ENCODE peak calls at places on chromosomes 11 and 22, in eight cellular contexts. W is fibroblast of lung, S is PC-3, Y is mammary epithelial cell, R is neural progenitor cell, D is astrocyte, U is GM23248, L is endothelial cell of umbilical vein. X is an unnamed sample.
A peak's percentile ranks its signal among the peaks of the same experiment; 100 is the strongest.

GRCh38 chr11:68989936-68990606 is 9.3 kb upstream of the MRGPRD start:
- DNase-seq in W (no peak), S (no peak), Y (no peak), R (no peak), D (no peak), U (no peak), L (no peak), X (no peak)

GRCh38 chr11:46296520-46297448 is 19.3 kb downstream of the CREB3L1 start:
- DNase-seq in W (peak; percentile 96), S (peak; percentile 19), Y (no peak), R (peak; percentile 92), D (peak; percentile 97), U (peak; percentile 83), L (peak; percentile 89), X (no peak)

GRCh38 chr11:66683877-66684276 is 6.2 kb upstream of the RBM4B start:
- DNase-seq in W (no peak), S (no peak), Y (no peak), R (no peak), D (no peak), U (no peak), L (no peak), X (no peak)

GRCh38 chr11:19739872-19740271 is 27.2 kb downstream of the NAV2 start:
- DNase-seq in W (peak; percentile 39), S (no peak), Y (no peak), R (peak; percentile 66), D (no peak), U (peak; percentile 65), L (peak; percentile 35), X (no peak)

GRCh38 chr11:83054001-83054400 is 17.7 kb downstream of the RAB30 start:
- DNase-seq in W (no peak), S (no peak), Y (no peak), R (no peak), D (no peak), U (no peak), L (no peak), X (no peak)

GRCh38 chr22:21690401-21690801 is 24.6 kb downstream of the PPIL2 start:
- DNase-seq in W (no peak), S (no peak), Y (no peak), R (no peak), D (no peak), U (no peak), L (no peak), X (peak; percentile 69)

GRCh38 chr11:44421090-44421675 is 111.2 kb upstream of the ALX4 start:
- DNase-seq in W (no peak), S (no peak), Y (no peak), R (peak; percentile 67), D (no peak), U (no peak), L (no peak), X (no peak)

GRCh38 chr11:133549796-133550195 is 17.5 kb upstream of the OPCML start:
- DNase-seq in W (no peak), S (no peak), Y (no peak), R (no peak), D (no peak), U (no peak), L (no peak), X (no peak)

GRCh38 chr11:131658414-131658813 is 288.0 kb downstream of the NTM start:
- DNase-seq in W (no peak), S (no peak), Y (no peak), R (no peak), D (peak; percentile 39), U (no peak), L (no peak), X (no peak)

GRCh38 chr11:94519478-94520084 is 7.3 kb downstream of the C11orf97 start:
- DNase-seq in W (peak; percentile 60), S (peak; percentile 76), Y (no peak), R (peak; percentile 40), D (no peak), U (peak; percentile 69), L (peak; percentile 38), X (peak; percentile 54)

GRCh38 chr22:38505595-38506117 is 455 bp downstream of the DDX17 start:
- DNase-seq in W (peak; percentile 74), S (peak; percentile 40), Y (peak; percentile 63), R (peak; percentile 83), D (peak; percentile 39), U (peak; percentile 88), L (peak; percentile 70), X (peak; percentile 53)

GRCh38 chr11:69102732-69103615 is 52.8 kb upstream of the SMIM38 start:
- DNase-seq in W (no peak), S (peak; percentile 34), Y (no peak), R (peak; percentile 64), D (no peak), U (peak; percentile 22), L (no peak), X (no peak)

GRCh38 chr11:6655790-6656580 is at the start of gene DCHS1:
- DNase-seq in W (no peak), S (no peak), Y (no peak), R (peak; percentile 75), D (no peak), U (peak; percentile 39), L (no peak), X (no peak)

GRCh38 chr11:65112226-65112550 is 516 bp downstream of the TM7SF2 start:
- DNase-seq in W (no peak), S (no peak), Y (no peak), R (peak; percentile 65), D (no peak), U (no peak), L (no peak), X (no peak)

GRCh38 chr11:110200241-110200640 is 96.2 kb downstream of the RDX start:
- DNase-seq in W (peak; percentile 51), S (peak; percentile 90), Y (peak; percentile 73), R (no peak), D (peak; percentile 81), U (peak; percentile 54), L (peak; percentile 34), X (no peak)

GRCh38 chr11:35600439-35600838 is 17.8 kb upstream of the FJX1 start:
- DNase-seq in W (no peak), S (no peak), Y (no peak), R (no peak), D (no peak), U (peak; percentile 59), L (no peak), X (no peak)

GRCh38 chr11:44453871-44454270 is 111.6 kb upstream of the CD82 start:
- DNase-seq in W (no peak), S (no peak), Y (no peak), R (no peak), D (no peak), U (no peak), L (no peak), X (no peak)

GRCh38 chr22:47570300-47570685 is 807.8 kb downstream of the TBC1D22A start:
- DNase-seq in W (no peak), S (no peak), Y (no peak), R (no peak), D (no peak), U (no peak), L (no peak), X (no peak)

GRCh38 chr22:30714062-30714461 is 19.4 kb downstream of the OSBP2 start:
- DNase-seq in W (no peak), S (no peak), Y (no peak), R (no peak), D (no peak), U (no peak), L (no peak), X (no peak)

GRCh38 chr11:96760815-96761214 is 371.0 kb downstream of the JRKL start:
- DNase-seq in W (no peak), S (no peak), Y (no peak), R (no peak), D (no peak), U (no peak), L (no peak), X (no peak)

GRCh38 chr11:116925050-116925449 is 87.6 kb upstream of the APOA1 start:
- DNase-seq in W (no peak), S (no peak), Y (no peak), R (peak; percentile 55), D (no peak), U (no peak), L (no peak), X (peak; percentile 83)

GRCh38 chr11:120563698-120564572 is 52.4 kb downstream of the GRIK4 start:
- DNase-seq in W (peak; percentile 28), S (no peak), Y (no peak), R (peak; percentile 88), D (no peak), U (no peak), L (peak; percentile 20), X (no peak)

GRCh38 chr11:120565436-120566155 is 54.0 kb downstream of the GRIK4 start:
- DNase-seq in W (no peak), S (no peak), Y (peak; percentile 36), R (no peak), D (peak; percentile 52), U (peak; percentile 55), L (no peak), X (no peak)

GRCh38 chr11:120566176-120566575 is 54.6 kb downstream of the GRIK4 start:
- DNase-seq in W (no peak), S (peak; percentile 59), Y (peak; percentile 48), R (no peak), D (peak; percentile 64), U (peak; percentile 26), L (peak; percentile 77), X (no peak)

GRCh38 chr11:120562806-120563425 is 51.4 kb downstream of the GRIK4 start:
- DNase-seq in W (no peak), S (no peak), Y (no peak), R (no peak), D (no peak), U (peak; percentile 42), L (no peak), X (no peak)

GRCh38 chr11:120564573-120565301 is 53.2 kb downstream of the GRIK4 start:
- DNase-seq in W (peak; percentile 31), S (no peak), Y (no peak), R (peak; percentile 74), D (peak; percentile 68), U (peak; percentile 90), L (peak; percentile 45), X (no peak)
- TF ChIP-seq EZH2 in W (no peak), S (peak; percentile 45), Y (no peak), R (peak; percentile 91), D (peak; percentile 58), U (no peak), L (no peak), X (no peak)

GRCh38 chr11:86688398-86689179 is 16.2 kb upstream of the ME3 start:
- DNase-seq in W (peak; percentile 72), S (no peak), Y (no peak), R (no peak), D (peak; percentile 78), U (peak; percentile 91), L (no peak), X (no peak)
- H3K9ac ChIP-seq in W (no peak overlapping the region), S (no peak overlapping the region), Y (no peak overlapping the region), R (no peak overlapping the region), D (peak overlapping the region; percentile 28), U (peak overlapping the region; percentile 45), L (no peak overlapping the region), X (no peak overlapping the region)

GRCh38 chr11:130585545-130585944 is 137.1 kb downstream of the ADAMTS15 start:
- DNase-seq in W (peak; percentile 26), S (peak; percentile 75), Y (peak; percentile 68), R (no peak), D (peak; percentile 90), U (peak; percentile 81), L (no peak), X (no peak)
- TF ChIP-seq EZH2 in W (no peak), S (no peak), Y (no peak), R (no peak), D (no peak), U (no peak), L (no peak), X (no peak)

DNA sequence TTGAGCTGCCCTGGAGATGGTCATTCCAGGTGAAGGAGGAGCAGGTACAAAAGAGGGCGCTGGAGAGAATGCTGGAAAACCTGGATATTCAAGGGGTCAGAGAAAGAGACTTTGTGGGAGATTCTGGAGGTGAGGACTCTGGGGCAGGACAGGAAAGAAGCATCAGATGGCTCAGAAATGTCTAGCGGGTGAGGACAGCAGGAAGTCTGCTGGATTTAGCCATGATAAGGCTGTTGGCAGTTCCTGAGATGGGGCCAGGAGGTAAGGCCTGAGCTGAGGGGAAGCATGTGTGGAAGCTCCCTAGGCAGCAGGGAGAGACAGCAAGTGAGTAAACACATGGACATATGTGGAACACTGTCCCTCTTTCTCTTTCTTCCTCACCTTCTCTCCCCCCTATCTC is 1.5 kb downstream of the UPB1 start:
- DNase-seq in W (no peak), S (no peak), Y (no peak), R (no peak), D (no peak), U (no peak), L (no peak), X (no peak)
- H3K9ac ChIP-seq in W (no peak overlapping the region), S (no peak overlapping the region), Y (no peak overlapping the region), R (no peak overlapping the region), D (no peak overlapping the region), U (no peak overlapping the region), L (no peak overlapping the region), X (no peak overlapping the region)